ENCODE peak calls at places on chromosome 2, in four cellular contexts. M is sciatic nerve; T is activated CD4-positive, alpha-beta T cell treated with anti-CD3 and anti-CD28 coated beads for 36 hours; H is breast epithelium. W is an unnamed sample.

GRCh38 chr2:45315881-45316280 is 295.2 kb downstream of the SRBD1 start:
- DNase-seq in T (no peak), M (no peak), H (no peak), W (no peak)

GRCh38 chr2:108634591-108635160 is 84.6 kb upstream of the RANBP2 start:
- DNase-seq in T (no peak), H (no peak), M (no peak), W (no peak)

GRCh38 chr2:86337235-86338099 is at the start of gene REEP1:
- DNase-seq in H (no peak), M (no peak), T (peak), W (no peak)

GRCh38 chr2:70706026-70706795 is 61.8 kb downstream of the ADD2 start:
- DNase-seq in M (no peak), T (no peak), H (no peak), W (no peak)

GRCh38 chr2:161400076-161400475 is 16.0 kb upstream of the TBR1 start:
- DNase-seq in H (no peak), T (no peak), M (no peak), W (no peak)

GRCh38 chr2:233065954-233066470 is 5.9 kb downstream of the INPP5D start:
- DNase-seq in M (peak), H (no peak), T (no peak), W (no peak)

GRCh38 chr2:28451793-28452533 is 43.9 kb upstream of the PLB1 start:
- DNase-seq in H (no peak), M (no peak), T (no peak), W (no peak)

GRCh38 chr2:186884585-186884984 is 35.6 kb upstream of the ZSWIM2 start:
- DNase-seq in M (no peak), T (no peak), H (no peak), W (no peak)

GRCh38 chr2:74690571-74690970 is 36.5 kb downstream of the SEMA4F start:
- DNase-seq in H (no peak), M (no peak), T (peak), W (peak)

GRCh38 chr2:85053802-85054201 is 79.4 kb upstream of the TCF7L1 start:
- DNase-seq in T (peak), M (no peak), H (peak), W (no peak)

GRCh38 chr2:120352701-120353590 is 7.0 kb downstream of the INHBB start:
- DNase-seq in T (no peak), H (no peak), M (no peak), W (no peak)

GRCh38 chr2:27753744-27754588 is 17.6 kb upstream of the MRPL33 start:
- DNase-seq in T (peak), M (peak), H (no peak), W (peak)

GRCh38 chr2:20561703-20562454 is 89.0 kb downstream of the HS1BP3 start:
- DNase-seq in T (no peak), H (no peak), M (no peak), W (no peak)

GRCh38 chr2:174544802-174545201 is 52.8 kb downstream of the WIPF1 start:
- DNase-seq in T (no peak), H (no peak), M (no peak), W (no peak)

GRCh38 chr2:136168605-136169210 is 50.8 kb upstream of the CXCR4 start:
- DNase-seq in H (no peak), T (no peak), M (no peak), W (no peak)

GRCh38 chr2:175807031-175807873 is 194.8 kb downstream of the LNPK start:
- DNase-seq in H (no peak), M (no peak), T (no peak), W (no peak)

GRCh38 chr2:240478346-240479110 is 43.1 kb downstream of the GPC1 start:
- DNase-seq in H (peak), M (peak), T (no peak), W (no peak)

GRCh38 chr2:37454851-37455762 is 110.7 kb downstream of the QPCT start:
- DNase-seq in T (no peak), M (no peak), H (no peak), W (peak)

GRCh38 chr2:3008551-3009498 is 368.8 kb downstream of the EIPR1 start:
- DNase-seq in M (no peak), H (no peak), T (no peak), W (no peak)

GRCh38 chr2:73106791-73107190 is 6.0 kb downstream of the RAB11FIP5 start:
- DNase-seq in T (no peak), M (peak), H (no peak), W (no peak)

GRCh38 chr2:20634430-20635095 is 16.3 kb downstream of the HS1BP3 start:
- DNase-seq in T (no peak), M (no peak), H (peak), W (no peak)

GRCh38 chr2:168371273-168371992 is 84.6 kb upstream of the CERS6 start:
- DNase-seq in T (no peak), M (no peak), H (no peak), W (no peak)

GRCh38 chr2:181309576-181309975 is 147.6 kb upstream of the ITGA4 start:
- DNase-seq in T (no peak), M (no peak), H (no peak), W (no peak)

GRCh38 chr2:240959214-240959940 is 39.0 kb upstream of the SNED1 start:
- DNase-seq in T (no peak), H (peak), M (peak), W (no peak)

GRCh38 chr2:100104718-100105677 is 37.4 kb downstream of the AFF3 start:
- DNase-seq in T (peak), M (peak), H (no peak), W (no peak)

GRCh38 chr2:42622943-42623676 is 54.7 kb downstream of the MTA3 start:
- DNase-seq in T (no peak), H (no peak), M (no peak), W (no peak)

GRCh38 chr2:174335605-174336402 is 1.1 kb downstream of the SP9 start:
- DNase-seq in H (no peak), M (no peak), T (peak), W (peak)

GRCh38 chr2:39913648-39914456 is 134.8 kb upstream of the THUMPD2 start:
- DNase-seq in M (no peak), H (no peak), T (no peak), W (peak)

GRCh38 chr2:152426801-152427200 is 91.8 kb downstream of the FMNL2 start:
- DNase-seq in M (no peak), T (no peak), H (no peak), W (no peak)

GRCh38 chr2:108965540-108966299 is 23.3 kb downstream of the EDAR start:
- DNase-seq in M (no peak), H (no peak), T (peak), W (no peak)

GRCh38 chr2:133569416-133569815 is 1.2 kb upstream of the NCKAP5 start:
- DNase-seq in M (no peak), T (no peak), H (no peak), W (no peak)

GRCh38 chr2:109710505-109711229 is 83.4 kb upstream of the RGPD5 start:
- DNase-seq in M (peak), T (no peak), H (no peak), W (no peak)

GRCh38 chr2:162477011-162477410 is 133.1 kb downstream of the GCA start:
- DNase-seq in T (no peak), M (no peak), H (no peak), W (no peak)

GRCh38 chr2:65647249-65647842 is 214.9 kb upstream of the SPRED2 start:
- DNase-seq in H (no peak), T (no peak), M (no peak), W (no peak)

GRCh38 chr2:218301176-218301819 is 9.0 kb upstream of the TMBIM1 start:
- DNase-seq in M (peak), T (peak), H (peak), W (peak)

GRCh38 chr2:204849887-204850286 is 304.6 kb downstream of the PARD3B start:
- DNase-seq in H (no peak), M (no peak), T (no peak), W (peak)

GRCh38 chr2:7004641-7005040 is 87.4 kb downstream of the RNF144A start:
- DNase-seq in T (no peak), M (no peak), H (no peak), W (no peak)

GRCh38 chr2:2021995-2022394 is 277.7 kb upstream of the PXDN start:
- DNase-seq in T (no peak), M (no peak), H (no peak), W (no peak)

GRCh38 chr2:157194097-157194688 is 63.3 kb upstream of the GALNT5 start:
- DNase-seq in M (no peak), T (peak), H (no peak), W (peak)

W was measured in NCI-H748 treated with DMSO at 0.1 percent for 48 hours.